ENCODE peak calls at places on chromosomes 13 and 19, in seven cellular contexts. B is A673, W is left colon, Y is astrocyte of the hippocampus, S is nucleus accumbens, X is psoas muscle, O is hepatocyte. V is an unnamed sample.

GRCh38 chr19:2334986-2335846 is 6.7 kb downstream of the SPPL2B start:
- DNase-seq in B (no peak), W (no peak), Y (no peak), S (no peak), X (no peak), O (no peak), V (no peak)

GRCh38 chr13:114173753-114174152 is 5.3 kb upstream of the CFAP97D2 start:
- DNase-seq in B (peak; percentile 60), W (no peak), Y (no peak), S (no peak), X (no peak), O (no peak), V (no peak)

GRCh38 chr19:44684892-44685847 is 13.8 kb upstream of the CEACAM16 start:
- DNase-seq in B (peak; percentile 92), W (no peak), Y (peak; percentile 86), S (no peak), X (no peak), O (peak; percentile 72), V (peak; percentile 65)

GRCh38 chr13:36706755-36707154 is 32.9 kb downstream of the SERTM1 start:
- DNase-seq in B (no peak), W (no peak), Y (peak; percentile 94), S (no peak), X (no peak), O (no peak), V (no peak)

GRCh38 chr19:478236-478888 is 17.5 kb upstream of the SHC2 start:
- DNase-seq in B (no peak), W (no peak), Y (no peak), S (no peak), X (peak; percentile 42), O (no peak), V (no peak)

GRCh38 chr13:30142502-30143211 is 164.7 kb downstream of the KATNAL1 start:
- DNase-seq in B (peak; percentile 74), W (peak; percentile 40), Y (peak; percentile 98), S (no peak), X (peak; percentile 60), O (peak; percentile 78), V (no peak)

GRCh38 chr19:41064974-41065569 is 23.2 kb upstream of the CYP2A13 start:
- DNase-seq in B (peak; percentile 47), W (no peak), Y (peak; percentile 12), S (no peak), X (no peak), O (no peak), V (no peak)

GRCh38 chr13:74064805-74065204 is 69.4 kb downstream of the KLF12 start:
- DNase-seq in B (no peak), W (no peak), Y (no peak), S (no peak), X (no peak), O (no peak), V (no peak)

GRCh38 chr13:34437873-34438272 is 504.2 kb upstream of the NBEA start:
- DNase-seq in B (no peak), W (no peak), Y (no peak), S (no peak), X (no peak), O (no peak), V (no peak)

GRCh38 chr19:17394891-17395415 is 957 bp upstream of the CCDC194 start:
- DNase-seq in B (peak; percentile 84), W (no peak), Y (peak; percentile 72), S (no peak), X (peak; percentile 78), O (no peak), V (no peak)

GRCh38 chr19:48303866-48304265 is 21.5 kb upstream of the EMP3 start:
- DNase-seq in B (no peak), W (no peak), Y (no peak), S (no peak), X (no peak), O (no peak), V (no peak)

GRCh38 chr19:49570997-49571676 is 9.2 kb downstream of the NOSIP start:
- DNase-seq in B (peak; percentile 92), W (peak; percentile 57), Y (no peak), S (no peak), X (no peak), O (peak; percentile 43), V (no peak)

GRCh38 chr19:15247107-15248014 is 15.1 kb upstream of the EPHX3 start:
- DNase-seq in B (no peak), W (no peak), Y (no peak), S (no peak), X (no peak), O (no peak), V (no peak)

V was measured in lung.